ENCODE peak calls at places on chromosomes 12 and 14, in seven cellular contexts. R, Z, P, W, A, T and F are unnamed samples.

GRCh38 chr12:45220961-45221360 is 5.1 kb downstream of the ANO6 start:
- DNase-seq in R (no peak), Z (no peak), P (no peak), W (no peak), A (no peak), T (no peak), F (no peak)

GRCh38 chr12:9364224-9365176 is 156.3 kb upstream of the PZP start:
- DNase-seq in R (no peak), Z (no peak), P (no peak), W (no peak), A (peak), T (no peak), F (peak)

GRCh38 chr12:6384499-6385436 is 806 bp downstream of the LTBR start:
- DNase-seq in R (no peak), Z (no peak), P (no peak), W (peak), A (no peak), T (no peak), F (no peak)

GRCh38 chr14:37903561-37904191 is 304.0 kb upstream of the SSTR1 start:
- DNase-seq in R (no peak), Z (no peak), P (peak), W (no peak), A (peak), T (peak), F (peak)

GRCh38 chr12:117695956-117696355 is 272.8 kb downstream of the KSR2 start:
- DNase-seq in R (no peak), Z (no peak), P (no peak), W (no peak), A (no peak), T (no peak), F (no peak)

GRCh38 chr12:6373022-6373787 is 2.2 kb downstream of the SCNN1A start:
- DNase-seq in R (no peak), Z (peak), P (no peak), W (no peak), A (no peak), T (no peak), F (no peak)

GRCh38 chr12:78698747-78699146 is 165.8 kb upstream of the SYT1 start:
- DNase-seq in R (no peak), Z (no peak), P (peak), W (no peak), A (peak), T (peak), F (peak)

GRCh38 chr14:104868060-104868740 is 3.1 kb downstream of the CEP170B start:
- DNase-seq in R (no peak), Z (no peak), P (no peak), W (no peak), A (no peak), T (no peak), F (no peak)

GRCh38 chr12:128008341-128008740 is 258.6 kb upstream of the TMEM132C start:
- DNase-seq in R (no peak), Z (no peak), P (no peak), W (no peak), A (peak), T (no peak), F (peak)

GRCh38 chr12:51217133-51217967 is 512 bp downstream of the POU6F1 start:
- DNase-seq in R (peak), Z (peak), P (peak), W (peak), A (no peak), T (no peak), F (no peak)

GRCh38 chr14:82528011-82528410 is 994.4 kb upstream of the SEL1L start:
- DNase-seq in R (no peak), Z (no peak), P (no peak), W (no peak), A (no peak), T (no peak), F (no peak)

GRCh38 chr14:92726135-92726932 is 22.1 kb downstream of the LGMN start:
- DNase-seq in R (no peak), Z (peak), P (peak), W (peak), A (peak), T (no peak), F (peak)

GRCh38 chr14:76168531-76168930 is 16.8 kb downstream of the GPATCH2L start:
- DNase-seq in R (no peak), Z (no peak), P (peak), W (no peak), A (peak), T (no peak), F (no peak)

GRCh38 chr12:3256103-3256551 is 178.9 kb downstream of the TSPAN9 start:
- DNase-seq in R (no peak), Z (no peak), P (no peak), W (no peak), A (no peak), T (no peak), F (no peak)

GRCh38 chr12:109497675-109498074 is 20.2 kb downstream of the UBE3B start:
- DNase-seq in R (no peak), Z (no peak), P (no peak), W (no peak), A (peak), T (no peak), F (peak)

GRCh38 chr14:49464885-49465284 is 121.3 kb downstream of the RPS29 start:
- DNase-seq in R (no peak), Z (no peak), P (peak), W (no peak), A (no peak), T (no peak), F (no peak)

GRCh38 chr12:89353823-89354629 is 1.7 kb upstream of the DUSP6 start:
- DNase-seq in R (peak), Z (peak), P (peak), W (peak), A (peak), T (no peak), F (peak)

GRCh38 chr12:89357297-89357730 is 5.0 kb upstream of the DUSP6 start:
- DNase-seq in R (no peak), Z (no peak), P (no peak), W (no peak), A (no peak), T (no peak), F (no peak)

GRCh38 chr12:89354630-89354931 is 2.3 kb upstream of the DUSP6 start:
- DNase-seq in R (no peak), Z (no peak), P (peak), W (no peak), A (no peak), T (no peak), F (peak)

GRCh38 chr12:89356069-89356665 is 3.9 kb upstream of the DUSP6 start:
- DNase-seq in R (no peak), Z (no peak), P (no peak), W (no peak), A (no peak), T (no peak), F (no peak)

DNA sequence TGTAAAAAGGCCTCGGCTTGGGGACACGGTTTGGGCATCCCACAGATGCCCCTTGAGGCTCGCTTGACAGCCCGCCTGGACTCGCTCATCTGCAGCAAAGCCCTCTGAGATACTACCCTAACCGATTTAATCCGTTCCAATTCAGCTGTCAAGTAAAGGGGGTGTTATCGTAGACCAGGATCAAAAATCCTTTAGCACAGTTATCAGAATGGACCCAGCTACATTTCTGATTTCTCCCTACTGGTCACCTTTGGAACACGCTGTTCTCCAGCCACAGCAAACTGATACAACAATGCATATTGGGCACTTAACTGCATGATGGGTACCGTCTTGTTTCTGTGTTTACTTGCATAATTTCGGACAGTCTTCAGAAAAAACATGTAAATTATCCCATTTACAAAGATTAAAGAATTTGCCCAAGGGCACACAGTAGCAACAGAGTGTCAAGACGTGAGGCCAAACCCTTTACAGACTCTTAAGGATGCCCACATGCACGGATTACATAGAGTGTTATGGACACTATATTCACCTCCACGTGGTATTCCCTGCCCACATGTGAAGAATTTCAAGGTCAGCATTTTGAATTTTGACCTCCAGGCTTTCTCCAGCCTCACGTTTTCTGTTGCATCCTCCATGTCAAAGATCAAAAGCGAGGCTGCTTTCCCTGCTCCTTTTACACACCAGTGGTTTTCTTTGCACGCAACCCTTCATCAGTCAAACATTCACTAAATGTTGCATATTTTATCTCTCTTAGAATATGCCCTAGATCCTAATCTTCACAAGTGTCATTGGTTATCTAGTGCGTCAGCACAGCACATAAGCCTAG is 3.2 kb upstream of the DUSP6 start:
- DNase-seq in R (no peak), Z (no peak), P (no peak), W (no peak), A (no peak), T (no peak), F (peak)
- H3K4me3 ChIP-seq in R (peak), Z (peak), P (peak), W (no peak), A (no peak), T (peak), F (peak)

DNA sequence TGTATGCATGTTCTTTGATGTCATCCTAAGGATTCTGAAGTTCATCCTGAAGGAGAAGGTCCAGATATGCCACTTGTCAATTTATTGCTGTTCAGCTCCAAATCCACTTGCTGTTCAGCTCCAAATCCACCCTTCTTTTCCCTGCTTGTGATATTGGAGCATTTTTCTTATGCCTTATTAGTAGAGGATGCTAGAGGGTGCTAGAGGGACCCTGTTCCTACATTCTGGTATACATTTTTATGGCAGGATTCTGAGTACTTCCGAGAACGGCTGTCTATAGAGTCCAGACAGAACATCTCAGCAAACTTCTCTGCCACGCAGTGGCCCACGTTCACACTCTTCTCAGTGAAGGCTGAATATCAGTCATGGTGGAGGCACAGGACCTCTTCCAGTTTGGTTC is 406.7 kb downstream of the NOVA1 start:
- DNase-seq in R (no peak), Z (no peak), P (peak), W (no peak), A (no peak), T (no peak), F (peak)
- TF ChIP-seq CTCF in R (no peak), Z (no peak), P (no peak), W (no peak), A (peak), T (no peak), F (peak)

GRCh38 chr14:50786821-50787464 is 44.0 kb downstream of the NIN start:
- DNase-seq in R (no peak), Z (no peak), P (no peak), W (no peak), A (no peak), T (no peak), F (no peak)
- H3K4me3 ChIP-seq in R (no peak), Z (no peak), P (no peak), W (no peak), A (no peak), T (no peak), F (no peak)

DNA sequence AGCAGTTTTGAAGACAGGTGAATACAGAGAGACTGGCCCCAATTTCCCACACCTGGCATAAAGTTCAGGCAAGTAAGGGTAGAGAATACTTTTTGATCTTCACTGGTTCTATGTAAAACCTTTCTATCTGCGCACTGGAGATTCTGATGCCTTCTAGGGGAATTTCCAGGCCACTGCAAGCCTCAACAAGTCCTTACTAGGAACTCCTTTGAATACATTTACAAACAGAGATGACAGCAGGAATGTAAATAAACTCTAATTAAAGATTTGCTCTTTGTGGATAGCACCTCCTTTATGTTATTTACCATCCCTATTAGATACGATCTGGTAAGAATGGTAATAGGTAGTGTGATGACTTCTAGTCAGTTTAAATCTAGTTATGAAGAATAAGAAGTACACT is 69.2 kb downstream of the NTN4 start:
- DNase-seq in R (no peak), Z (no peak), P (peak), W (no peak), A (peak), T (no peak), F (no peak)
- TF ChIP-seq CTCF in R (no peak), Z (no peak), P (no peak), W (no peak), A (peak), T (peak), F (peak)

DNA sequence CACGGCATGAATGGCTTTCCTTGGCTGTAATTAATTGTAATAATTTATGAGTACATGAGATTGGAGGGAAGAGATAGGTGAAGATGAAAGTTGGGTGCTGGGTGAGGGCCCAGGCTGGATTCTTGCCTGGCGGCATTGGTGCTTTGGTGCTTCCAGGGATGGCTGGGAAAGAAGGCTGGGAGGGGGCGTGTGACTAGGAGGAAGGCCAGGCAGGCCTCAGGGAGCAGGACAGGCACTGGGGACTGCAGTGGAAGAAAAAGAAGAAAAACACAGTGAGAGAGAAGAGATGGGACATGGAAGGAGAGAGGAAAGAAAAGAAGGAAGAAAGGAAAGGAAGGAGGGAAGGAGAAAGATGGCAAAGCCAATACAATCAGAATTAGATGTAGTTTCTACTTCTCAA is 3.7 kb downstream of the HOXC9 start:
- DNase-seq in R (no peak), Z (no peak), P (no peak), W (no peak), A (no peak), T (no peak), F (no peak)
- H3K4me3 ChIP-seq in R (no peak), Z (no peak), P (no peak), W (no peak), A (no peak), T (peak), F (no peak)

GRCh38 chr12:42958271-42958674 is 368.7 kb upstream of the PRICKLE1 start:
- DNase-seq in R (no peak), Z (no peak), P (no peak), W (no peak), A (no peak), T (no peak), F (peak)

GRCh38 chr12:42957136-42957535 is 367.6 kb upstream of the PRICKLE1 start:
- DNase-seq in R (no peak), Z (no peak), P (no peak), W (peak), A (no peak), T (no peak), F (no peak)

GRCh38 chr12:42953021-42953420 is 363.5 kb upstream of the PRICKLE1 start:
- DNase-seq in R (no peak), Z (no peak), P (no peak), W (no peak), A (no peak), T (no peak), F (no peak)
- TF ChIP-seq CTCF in R (no peak), Z (no peak), P (no peak), W (no peak), A (no peak), T (no peak), F (no peak)

GRCh38 chr12:114409796-114410520 is 4.0 kb upstream of the TBX5 start:
- DNase-seq in R (no peak), Z (no peak), P (no peak), W (no peak), A (no peak), T (no peak), F (no peak)

GRCh38 chr12:114408881-114409795 is 3.2 kb upstream of the TBX5 start:
- DNase-seq in R (no peak), Z (no peak), P (no peak), W (no peak), A (no peak), T (no peak), F (no peak)

GRCh38 chr12:114407566-114408411 is 1.8 kb upstream of the TBX5 start:
- DNase-seq in R (no peak), Z (no peak), P (no peak), W (no peak), A (no peak), T (no peak), F (no peak)

GRCh38 chr12:114407034-114407420 is 1.1 kb upstream of the TBX5 start:
- DNase-seq in R (no peak), Z (no peak), P (no peak), W (no peak), A (no peak), T (no peak), F (no peak)

GRCh38 chr12:114408415-114408814 is 2.5 kb upstream of the TBX5 start:
- DNase-seq in R (no peak), Z (no peak), P (no peak), W (no peak), A (no peak), T (no peak), F (no peak)
- H3K4me3 ChIP-seq in R (no peak), Z (peak), P (no peak), W (no peak), A (no peak), T (no peak), F (no peak)

GRCh38 chr12:32651956-32652210 is 27.2 kb upstream of the DNM1L start:
- DNase-seq in R (no peak), Z (no peak), P (no peak), W (no peak), A (no peak), T (no peak), F (no peak)
- TF ChIP-seq CTCF in R (no peak), Z (no peak), P (no peak), W (no peak), A (no peak), T (no peak), F (no peak)

GRCh38 chr12:124921200-124922008 is 7.0 kb upstream of the UBC start:
- DNase-seq in R (peak), Z (peak), P (peak), W (no peak), A (peak), T (no peak), F (peak)
- H3K4me3 ChIP-seq in R (peak), Z (peak), P (peak), W (peak), A (peak), T (peak), F (peak)